ENCODE peak calls at places on chromosomes 13 and 19, in ten cellular contexts. X is iPS-NIHi11, T is NCI-H1930, S is fibroblast of lung, I is astrocyte of the hippocampus, O is Peyer's patch, N is OCI-LY7, P is T follicular helper cell, U is kidney tubule cell, Q is IMR-90. H is an unnamed sample.

GRCh38 chr19:7159105-7159933 is 89.8 kb downstream of the ZNF557 start:
- DNase-seq in X (no peak), T (no peak), S (peak; percentile 72), I (no peak), O (no peak), N (no peak), P (no peak), U (no peak), Q (peak; percentile 95), H (peak; percentile 95)

GRCh38 chr19:10797078-10797477 is 38.9 kb downstream of the TMED1 start:
- DNase-seq in X (no peak), T (no peak), S (no peak), I (no peak), O (no peak), N (no peak), P (peak; percentile 47), U (no peak), Q (no peak), H (no peak)

GRCh38 chr19:6059396-6059947 is 50.8 kb downstream of the RFX2 start:
- DNase-seq in X (no peak), T (no peak), S (no peak), I (no peak), O (no peak), N (no peak), P (no peak), U (no peak), Q (no peak), H (no peak)

GRCh38 chr19:16001481-16002312 is 52.9 kb downstream of the OR10H4 start:
- DNase-seq in X (no peak), T (no peak), S (peak; percentile 21), I (peak; percentile 25), O (peak; percentile 48), N (peak; percentile 8), P (no peak), U (peak; percentile 48), Q (peak; percentile 77), H (peak; percentile 51)

GRCh38 chr13:113991191-113991669 is 17.4 kb upstream of the C13orf46 start:
- DNase-seq in X (no peak), T (no peak), S (no peak), I (no peak), O (no peak), N (no peak), P (no peak), U (no peak), Q (no peak), H (no peak)

GRCh38 chr13:98484289-98485219 is 92.4 kb downstream of the STK24 start:
- DNase-seq in X (peak; percentile 83), T (no peak), S (peak; percentile 96), I (peak; percentile 88), O (peak; percentile 84), N (no peak), P (peak; percentile 41), U (peak; percentile 99), Q (peak; percentile 95), H (peak; percentile 96)

GRCh38 chr19:5547881-5548280 is 19.9 kb downstream of the TINCR start:
- DNase-seq in X (peak; percentile 70), T (no peak), S (no peak), I (peak; percentile 39), O (peak; percentile 56), N (peak; percentile 42), P (no peak), U (peak; percentile 30), Q (peak; percentile 51), H (no peak)

GRCh38 chr13:106038752-106039151 is 496.7 kb downstream of the EFNB2 start:
- DNase-seq in X (no peak), T (no peak), S (peak; percentile 93), I (peak; percentile 75), O (no peak), N (no peak), P (no peak), U (peak; percentile 93), Q (peak; percentile 90), H (peak; percentile 18)

GRCh38 chr19:46181386-46181774 is 33.3 kb downstream of the IGFL2 start:
- DNase-seq in X (no peak), T (no peak), S (peak; percentile 78), I (no peak), O (no peak), N (no peak), P (no peak), U (peak; percentile 31), Q (peak; percentile 28), H (no peak)

GRCh38 chr19:13408889-13409518 is 97.3 kb downstream of the CACNA1A start:
- DNase-seq in X (no peak), T (no peak), S (no peak), I (no peak), O (no peak), N (no peak), P (no peak), U (no peak), Q (no peak), H (no peak)

GRCh38 chr19:12685831-12686230 is 2.0 kb upstream of the GNG14 start:
- DNase-seq in X (no peak), T (no peak), S (no peak), I (no peak), O (no peak), N (no peak), P (no peak), U (no peak), Q (no peak), H (no peak)

GRCh38 chr13:110538632-110539031 is 22.9 kb downstream of the RAB20 start:
- DNase-seq in X (no peak), T (no peak), S (no peak), I (no peak), O (no peak), N (no peak), P (no peak), U (no peak), Q (no peak), H (no peak)

GRCh38 chr13:53694814-53695533 is 666.4 kb downstream of the OLFM4 start:
- DNase-seq in X (no peak), T (no peak), S (no peak), I (no peak), O (no peak), N (no peak), P (no peak), U (no peak), Q (no peak), H (no peak)

GRCh38 chr13:106095406-106095805 is 440.1 kb downstream of the EFNB2 start:
- DNase-seq in X (no peak), T (no peak), S (no peak), I (no peak), O (no peak), N (no peak), P (no peak), U (no peak), Q (no peak), H (no peak)

GRCh38 chr19:49690656-49691242 is at the start of gene CPT1C:
- DNase-seq in X (peak; percentile 93), T (peak; percentile 88), S (peak; percentile 71), I (peak; percentile 92), O (peak; percentile 74), N (no peak), P (peak; percentile 29), U (peak; percentile 61), Q (peak; percentile 79), H (no peak)

GRCh38 chr19:9883231-9883758 is 48.2 kb downstream of the PIN1 start:
- DNase-seq in X (peak; percentile 42), T (no peak), S (no peak), I (peak; percentile 15), O (no peak), N (no peak), P (no peak), U (peak; percentile 77), Q (no peak), H (no peak)

GRCh38 chr13:43285891-43286602 is 262.7 kb downstream of the DNAJC15 start:
- DNase-seq in X (no peak), T (no peak), S (peak; percentile 81), I (peak; percentile 59), O (no peak), N (no peak), P (no peak), U (peak; percentile 62), Q (peak; percentile 68), H (peak; percentile 95)

GRCh38 chr13:114257014-114257413 is 22.3 kb downstream of the CDC16 start:
- DNase-seq in X (no peak), T (no peak), S (no peak), I (no peak), O (no peak), N (no peak), P (no peak), U (no peak), Q (no peak), H (no peak)

GRCh38 chr19:23554548-23554947 is 132.5 kb downstream of the ZNF675 start:
- DNase-seq in X (no peak), T (no peak), S (no peak), I (no peak), O (no peak), N (no peak), P (no peak), U (peak; percentile 79), Q (no peak), H (no peak)

GRCh38 chr19:4567584-4568071 is 8.1 kb upstream of the SEMA6B start:
- DNase-seq in X (peak; percentile 83), T (peak; percentile 7), S (no peak), I (peak; percentile 62), O (peak; percentile 72), N (peak; percentile 33), P (peak; percentile 44), U (peak; percentile 31), Q (peak; percentile 20), H (peak; percentile 38)

GRCh38 chr19:53898166-53898565 is 10.9 kb upstream of the CACNG7 start:
- DNase-seq in X (no peak), T (no peak), S (no peak), I (no peak), O (no peak), N (no peak), P (no peak), U (no peak), Q (no peak), H (no peak)